ENCODE peak calls at places on chromosomes 7 and 10, in six cellular contexts. X is transverse colon, M is psoas muscle, N is uterus, F is BE2C, Z is upper lobe of left lung. U is an unnamed sample.
A peak's percentile ranks its signal among the peaks of the same experiment; 100 is the strongest.

GRCh38 chr10:78964274-78964951 is 104.4 kb upstream of the ZMIZ1 start:
- DNase-seq in X (no peak), M (no peak), N (no peak), F (no peak), Z (no peak), U (no peak)

GRCh38 chr7:92625617-92626016 is 35.4 kb upstream of the FAM133B start:
- DNase-seq in X (no peak), M (no peak), N (no peak), F (no peak), Z (no peak), U (no peak)

GRCh38 chr7:99141756-99142726 is 1.9 kb downstream of the SMURF1 start:
- DNase-seq in X (peak; percentile 76), M (peak; percentile 59), N (peak; percentile 74), F (peak; percentile 42), Z (peak; percentile 73), U (peak; percentile 66)

GRCh38 chr10:132385721-132386418 is 11.1 kb upstream of the PWWP2B start:
- DNase-seq in X (peak; percentile 16), M (peak; percentile 12), N (peak; percentile 16), F (no peak), Z (no peak), U (no peak)

GRCh38 chr7:36287371-36288241 is 102.1 kb upstream of the ANLN start:
- DNase-seq in X (no peak), M (peak; percentile 48), N (no peak), F (no peak), Z (peak; percentile 39), U (peak; percentile 59)

GRCh38 chr7:96308253-96308949 is 13.5 kb downstream of the SLC25A13 start:
- DNase-seq in X (no peak), M (no peak), N (no peak), F (peak; percentile 13), Z (no peak), U (no peak)

GRCh38 chr7:151894131-151895007 is 17.5 kb upstream of the PRKAG2 start:
- DNase-seq in X (peak; percentile 47), M (no peak), N (no peak), F (no peak), Z (no peak), U (no peak)

GRCh38 chr10:22837351-22837750 is 90.5 kb upstream of the ARMC3 start:
- DNase-seq in X (no peak), M (no peak), N (no peak), F (peak; percentile 53), Z (no peak), U (no peak)

GRCh38 chr7:1144269-1144771 is 15.7 kb downstream of the ZFAND2A start:
- DNase-seq in X (no peak), M (no peak), N (no peak), F (peak; percentile 69), Z (peak; percentile 30), U (no peak)

GRCh38 chr7:106347229-106347833 is 62.5 kb upstream of the NAMPT start:
- DNase-seq in X (no peak), M (no peak), N (no peak), F (no peak), Z (peak; percentile 40), U (no peak)

GRCh38 chr10:128716181-128716580 is 590.0 kb upstream of the MKI67 start:
- DNase-seq in X (no peak), M (no peak), N (no peak), F (no peak), Z (no peak), U (no peak)

GRCh38 chr10:44911081-44911540 is at the start of gene TMEM72:
- DNase-seq in X (peak; percentile 75), M (no peak), N (no peak), F (peak; percentile 38), Z (peak; percentile 85), U (no peak)

GRCh38 chr7:82441916-82442478 is 1.6 kb downstream of the CACNA2D1 start:
- DNase-seq in X (no peak), M (no peak), N (no peak), F (no peak), Z (no peak), U (no peak)

GRCh38 chr7:28062197-28062988 is 118.2 kb downstream of the JAZF1 start:
- DNase-seq in X (peak; percentile 73), M (peak; percentile 67), N (peak; percentile 69), F (peak; percentile 91), Z (peak; percentile 81), U (peak; percentile 33)

GRCh38 chr10:91349381-91349780 is 60.8 kb upstream of the HECTD2 start:
- DNase-seq in X (no peak), M (peak; percentile 31), N (no peak), F (no peak), Z (peak; percentile 22), U (no peak)

DNA sequence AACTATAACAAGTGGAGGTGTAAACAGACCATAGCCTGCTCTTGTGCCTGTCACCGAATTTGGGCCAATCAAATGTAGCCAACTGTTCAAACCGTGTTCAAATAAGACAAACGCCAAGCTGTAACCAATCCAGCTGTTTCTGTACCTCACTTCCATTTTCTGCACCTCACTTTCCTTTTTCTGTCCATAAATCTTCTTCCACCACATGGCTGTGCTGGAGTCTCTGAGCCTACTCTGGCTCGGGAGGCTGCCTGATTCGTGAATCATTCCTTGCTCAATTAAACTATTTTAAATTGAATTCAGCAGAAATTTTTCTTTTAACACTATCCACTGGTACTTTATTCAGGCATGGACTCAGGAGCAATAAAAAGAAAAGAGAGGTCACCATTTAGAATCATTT is 29.9 kb upstream of the COL1A2 start:
- DNase-seq in X (no peak), M (no peak), N (no peak), F (no peak), Z (no peak), U (no peak)
- TF ChIP-seq CTCF in X (no peak), M (no peak), N (no peak), F (no peak), Z (no peak), U (no peak)

DNA sequence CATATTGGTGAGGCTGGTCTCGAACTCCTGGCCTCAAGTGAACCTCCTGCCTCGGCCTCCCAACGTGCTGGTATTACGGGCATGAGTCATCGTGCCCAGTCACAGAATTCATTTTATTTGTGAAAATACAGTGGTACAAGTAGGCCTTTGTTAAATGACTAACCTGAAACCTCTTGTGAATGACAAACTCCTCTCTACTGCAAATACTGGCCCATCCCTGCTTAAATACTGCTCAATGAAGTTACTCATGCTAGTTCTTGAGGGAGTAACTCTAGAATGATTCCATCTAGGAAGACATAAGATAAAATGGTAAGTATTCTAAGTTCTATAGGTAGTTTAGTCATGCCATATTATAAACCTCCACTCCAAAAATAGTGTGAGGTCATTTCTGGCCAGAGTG is 80.7 kb downstream of the UBE2H start:
- DNase-seq in X (no peak), M (no peak), N (no peak), F (no peak), Z (no peak), U (no peak)
- H3K4me1 ChIP-seq in X (peaks cover 2% of the 10 kb centered on the region), M (peaks cover 31% of the 10 kb centered on the region), N (no peaks in the 10 kb centered on the region), F (no peaks in the 10 kb centered on the region), Z (peaks cover 21% of the 10 kb centered on the region), U (no peaks in the 10 kb centered on the region)

GRCh38 chr7:155338632-155339320 is 41.1 kb downstream of the INSIG1 start:
- DNase-seq in X (no peak), M (no peak), N (no peak), F (no peak), Z (no peak), U (peak; percentile 30)
- H3K4me3 ChIP-seq in X (no peak overlapping the region), M (no peak overlapping the region), N (no peak overlapping the region), F (no peak overlapping the region), Z (no peak overlapping the region), U (peak overlapping the region; percentile 21)

GRCh38 chr10:59906417-59907202 is at the start of gene CCDC6:
- DNase-seq in X (peak; percentile 96), M (peak; percentile 93), N (peak; percentile 92), F (peak; percentile 93), Z (peak; percentile 95), U (peak; percentile 89)
- TF ChIP-seq CTCF in X (peak; percentile 91), M (peak; percentile 76), N (peak; percentile 90), F (peak; percentile 53), Z (peak; percentile 97), U (peak; percentile 80)

DNA sequence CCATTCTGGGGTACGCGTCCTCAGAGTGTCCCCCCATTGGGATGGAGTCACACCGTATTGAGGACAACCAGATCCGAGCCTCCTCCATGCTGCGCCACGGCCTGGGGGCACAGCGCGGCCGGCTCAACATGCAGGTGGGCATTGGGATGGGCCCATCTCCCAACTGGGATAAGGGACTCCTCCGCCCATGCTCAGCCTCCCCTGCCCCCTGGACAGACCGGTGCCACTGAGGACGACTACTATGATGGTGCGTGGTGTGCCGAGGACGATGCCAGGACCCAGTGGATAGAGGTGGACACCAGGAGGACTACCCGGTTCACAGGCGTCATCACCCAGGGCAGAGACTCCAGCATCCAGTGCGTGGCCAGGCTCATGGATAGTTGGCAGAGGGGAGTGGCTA is 5.8 kb downstream of the AEBP1 start:
- DNase-seq in X (no peak), M (no peak), N (no peak), F (no peak), Z (no peak), U (no peak)
- H3K4me1 ChIP-seq in X (peaks cover 3% of the 10 kb centered on the region), M (peaks cover 11% of the 10 kb centered on the region), N (peaks cover 7% of the 10 kb centered on the region), F (no peaks in the 10 kb centered on the region), Z (no peaks in the 10 kb centered on the region), U (peaks cover 10% of the 10 kb centered on the region)

U was measured in CD8-positive, alpha-beta T cell.